ENCODE peak calls at places on chromosome 1, in ten cellular contexts. X is esophagus muscularis mucosa; E is Karpas-422; Y is heart right ventricle; J is psoas muscle; F is cardiac muscle cell; A is lung; U is NT2/D1; V is fibroblast of lung; R is CD4-positive, alpha-beta memory T cell. I is an unnamed sample. For H3K9me3 and H3K4me1, the result is how much of the 10 kb centered on the place peaks cover.

GRCh38 chr1:164930833-164931232 is 371.8 kb downstream of the PBX1 start:
- DNase-seq in R (no peak), Y (no peak), E (no peak), A (no peak), X (no peak), F (no peak), V (no peak), U (no peak), J (no peak), I (no peak)

GRCh38 chr1:158203693-158204457 is 23.2 kb downstream of the CD1D start:
- DNase-seq in U (peak), F (peak), V (peak), X (no peak), J (no peak), Y (peak), R (peak), A (no peak), E (peak), I (peak)

GRCh38 chr1:233505130-233505529 is 108.8 kb upstream of the KCNK1 start:
- DNase-seq in F (no peak), E (no peak), V (no peak), Y (no peak), J (no peak), A (no peak), X (no peak), R (no peak), U (no peak), I (no peak)

GRCh38 chr1:98205291-98206017 is 284.6 kb upstream of the DPYD start:
- DNase-seq in J (no peak), Y (no peak), X (no peak), U (peak), R (no peak), V (no peak), F (no peak), A (no peak), E (no peak), I (no peak)

GRCh38 chr1:36086529-36087232 is 2.0 kb upstream of the ADPRS start:
- DNase-seq in F (no peak), J (no peak), E (no peak), U (no peak), A (peak), V (no peak), Y (no peak), X (no peak), R (no peak), I (no peak)

GRCh38 chr1:110057963-110058518 is 12.4 kb downstream of the ALX3 start:
- DNase-seq in J (no peak), R (no peak), X (no peak), V (no peak), F (no peak), E (no peak), A (no peak), U (no peak), Y (no peak), I (peak)

GRCh38 chr1:15993666-15994065 is 10.4 kb upstream of the SRARP start:
- DNase-seq in X (no peak), Y (no peak), A (no peak), J (no peak), U (no peak), V (no peak), E (no peak), F (no peak), R (no peak), I (no peak)

GRCh38 chr1:236465231-236465958 is 58.4 kb upstream of the LGALS8 start:
- DNase-seq in F (no peak), U (no peak), J (no peak), R (no peak), X (no peak), A (no peak), E (no peak), V (no peak), Y (no peak), I (no peak)

GRCh38 chr1:177181631-177182291 is 11.0 kb downstream of the BRINP2 start:
- DNase-seq in F (peak), V (peak), E (peak), X (no peak), U (peak), J (peak), Y (peak), A (peak), R (no peak), I (peak)

GRCh38 chr1:58409826-58410225 is 136.7 kb downstream of the OMA1 start:
- DNase-seq in U (no peak), R (no peak), A (no peak), X (no peak), E (no peak), V (peak), J (no peak), Y (no peak), F (no peak), I (no peak)

GRCh38 chr1:64823691-64824476 is 79.0 kb downstream of the RAVER2 start:
- DNase-seq in J (no peak), F (peak), U (peak), V (peak), Y (peak), R (peak), A (peak), X (no peak), E (peak), I (peak)

GRCh38 chr1:220717800-220718640 is 27.9 kb downstream of the C1orf115 start:
- DNase-seq in F (no peak), J (no peak), E (no peak), U (no peak), Y (no peak), X (peak), R (no peak), A (no peak), V (no peak), I (no peak)

GRCh38 chr1:7885513-7886298 is 32.8 kb upstream of the UTS2 start:
- DNase-seq in V (no peak), Y (no peak), U (no peak), A (peak), J (no peak), F (no peak), X (no peak), E (peak), R (no peak), I (no peak)

GRCh38 chr1:227654431-227654830 is 80.7 kb downstream of the JMJD4 start:
- DNase-seq in V (no peak), E (no peak), X (no peak), F (no peak), J (no peak), Y (no peak), A (no peak), U (no peak), R (no peak), I (no peak)
- H3K9me3 ChIP-seq in V (under half), E (half or more), X (half or more), F (under half), J (half or more), Y (half or more), A (half or more), U (half or more), R (under half), I (half or more)

DNA sequence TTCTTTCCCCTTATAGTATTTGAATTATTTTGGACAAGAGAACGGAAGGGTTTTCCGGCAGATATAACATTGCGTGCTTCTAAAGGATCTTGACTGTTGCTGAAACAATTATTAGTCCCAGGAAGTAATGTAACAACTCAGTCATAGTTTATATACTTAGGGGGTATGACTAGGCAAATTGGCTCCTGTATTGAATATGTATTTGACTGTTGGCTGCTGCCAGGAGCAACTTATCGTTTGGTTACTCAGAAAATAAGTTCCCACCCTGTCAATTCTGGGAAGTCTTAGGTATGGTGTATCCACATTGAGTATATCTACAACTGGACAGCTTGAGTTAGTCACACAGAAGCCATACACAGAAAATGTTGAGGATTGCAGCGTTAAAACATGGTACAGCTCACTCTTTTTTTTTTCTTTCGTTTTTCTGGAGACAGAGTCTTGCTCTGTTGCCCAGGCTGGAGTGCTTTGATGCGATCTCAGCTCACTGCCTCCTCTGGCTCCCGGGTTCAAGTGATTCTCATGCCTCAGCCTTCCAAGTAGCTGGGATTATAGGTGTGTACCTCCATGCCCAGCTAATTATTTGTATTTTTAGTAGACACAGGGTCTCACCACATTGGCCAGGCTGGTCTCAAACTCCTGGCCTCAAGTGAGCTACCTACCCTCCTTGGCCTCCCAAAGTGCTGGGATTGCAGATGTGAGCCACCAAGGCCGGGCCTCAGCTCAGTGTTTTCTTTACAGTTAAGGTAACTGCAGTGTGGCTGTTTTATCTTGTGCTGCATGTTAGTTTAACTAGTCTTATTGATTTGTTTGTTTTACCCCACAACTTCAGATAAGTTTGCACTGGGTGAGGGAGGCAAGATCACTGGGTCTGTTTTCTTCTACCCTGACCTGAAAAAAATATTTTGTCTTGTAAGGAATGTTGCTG is 10.2 kb downstream of the SMAP2 start:
- DNase-seq in A (no peak), Y (no peak), U (no peak), X (no peak), E (no peak), J (no peak), V (peak), R (no peak), F (peak), I (no peak)
- H3K4me1 ChIP-seq in A (under half), Y (under half), U (under half), X (under half), E (half or more), J (under half), V (under half), R (half or more), F (under half), I (half or more)

GRCh38 chr1:248699099-248699498 is 3.5 kb downstream of the OR14I1 start:
- DNase-seq in U (no peak), Y (no peak), F (no peak), A (no peak), X (no peak), J (no peak), E (no peak), V (no peak), R (no peak), I (no peak)

GRCh38 chr1:248697907-248698306 is 4.7 kb downstream of the OR14I1 start:
- DNase-seq in J (no peak), E (no peak), F (no peak), X (no peak), V (no peak), U (no peak), R (no peak), Y (no peak), A (no peak), I (no peak)

GRCh38 chr1:248696261-248696660 is 6.3 kb downstream of the OR14I1 start:
- DNase-seq in X (no peak), U (no peak), R (no peak), F (no peak), V (no peak), E (peak), Y (no peak), J (no peak), A (no peak), I (no peak)

GRCh38 chr1:248696775-248697174 is 5.8 kb downstream of the OR14I1 start:
- DNase-seq in X (no peak), F (no peak), A (no peak), R (no peak), E (peak), U (no peak), Y (no peak), J (no peak), V (no peak), I (no peak)

DNA sequence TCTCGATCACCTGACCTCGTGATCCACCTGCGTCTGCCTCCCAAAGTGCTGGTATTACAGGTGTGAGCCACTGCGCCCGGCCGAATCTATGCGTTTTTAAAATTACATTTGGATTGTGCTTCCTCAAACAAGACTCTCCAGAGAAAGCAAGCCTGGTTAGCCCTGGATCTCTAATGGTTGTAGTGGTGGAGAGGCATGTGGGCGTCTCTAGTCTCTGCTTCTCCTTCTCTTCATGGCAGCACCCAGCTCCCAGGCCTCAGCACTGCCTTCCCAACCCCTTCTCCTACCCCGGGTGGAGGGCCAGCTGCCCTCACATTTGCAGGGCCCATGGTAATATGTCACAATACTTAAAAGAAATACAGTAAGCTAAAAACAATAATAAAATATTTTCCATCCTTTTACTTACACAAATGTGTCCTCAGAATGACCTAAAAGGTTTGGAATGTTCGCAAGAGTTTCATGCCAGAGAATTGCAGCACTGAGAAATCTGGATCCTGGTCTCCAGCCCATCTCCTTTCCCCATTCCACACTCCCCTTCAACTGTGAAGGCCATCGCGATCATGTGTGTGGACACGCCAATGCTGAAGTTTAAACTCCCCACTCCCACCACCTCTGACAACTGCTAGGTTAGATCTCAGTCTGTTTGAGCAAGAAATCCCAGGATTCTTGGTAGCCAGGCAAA is 7.0 kb downstream of the OR14I1 start:
- DNase-seq in R (no peak), F (no peak), V (no peak), J (no peak), X (no peak), A (no peak), E (no peak), U (no peak), Y (no peak), I (peak)
- H3K9me3 ChIP-seq in R (under half), F (under half), V (under half), J (under half), X (under half), A (under half), E (under half), U (under half), Y (under half), I (under half)

DNA sequence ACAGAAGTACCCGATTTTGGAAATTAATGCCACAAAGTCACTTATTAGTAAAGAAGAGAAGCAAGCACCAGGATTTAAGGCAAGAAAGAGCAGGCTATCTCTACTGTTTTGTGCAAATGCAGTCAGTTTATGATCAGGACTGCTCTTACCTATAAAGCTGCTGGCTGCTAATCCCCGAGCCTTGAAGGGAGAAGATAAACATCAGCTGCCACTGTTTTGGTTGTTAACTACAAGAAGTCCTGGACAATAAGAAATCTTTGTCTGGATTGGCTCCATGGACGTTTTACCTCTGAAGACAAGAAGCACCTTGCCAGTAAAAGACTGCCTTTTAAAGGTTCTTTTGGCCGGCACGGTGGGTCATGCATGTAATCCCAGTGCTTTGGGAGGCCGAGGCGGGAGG is 21.4 kb downstream of the FRRS1 start:
- DNase-seq in R (no peak), J (no peak), Y (no peak), V (no peak), F (no peak), A (no peak), U (no peak), X (no peak), E (no peak), I (no peak)
- H3K4me1 ChIP-seq in R (under half), J (under half), Y (under half), V (under half), F (under half), A (under half), U (under half), X (under half), E (under half), I (under half)

DNA sequence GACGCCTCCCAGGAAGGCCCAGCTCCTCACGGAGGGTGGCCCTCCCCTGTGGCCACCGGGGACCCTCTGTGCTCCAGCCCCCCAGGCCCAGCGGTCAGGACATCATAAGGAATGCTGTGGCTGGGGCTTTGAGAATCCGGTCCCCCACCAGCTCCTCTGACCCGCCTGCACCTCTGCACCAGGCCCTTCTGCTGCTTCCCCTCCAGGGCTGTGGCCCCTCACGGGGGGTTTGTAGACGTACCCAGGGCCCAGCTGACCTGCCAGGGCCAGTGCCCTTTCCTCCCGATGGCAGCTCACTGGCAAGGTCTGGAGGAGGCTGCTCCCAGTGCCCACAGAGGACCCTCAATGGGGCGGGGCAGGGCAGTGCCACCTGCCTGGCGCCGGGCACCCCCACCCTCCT is 103.9 kb upstream of the TTC34 start:
- DNase-seq in V (no peak), U (no peak), E (no peak), Y (no peak), F (no peak), R (no peak), A (no peak), X (no peak), J (no peak), I (no peak)
- H3K9me3 ChIP-seq in V (under half), U (under half), E (under half), Y (under half), F (under half), R (under half), A (under half), X (under half), J (under half), I (under half)

GRCh38 chr1:93774707-93775106 is 93.1 kb upstream of the BCAR3 start:
- DNase-seq in V (peak), F (no peak), A (no peak), U (no peak), R (no peak), X (no peak), J (no peak), Y (no peak), E (no peak), I (peak)

GRCh38 chr1:93770640-93771039 is 89.0 kb upstream of the BCAR3 start:
- DNase-seq in X (no peak), V (no peak), U (no peak), J (no peak), Y (no peak), A (no peak), F (peak), R (no peak), E (peak), I (peak)

GRCh38 chr1:93775224-93775623 is 93.6 kb upstream of the BCAR3 start:
- DNase-seq in V (no peak), E (no peak), R (no peak), F (no peak), U (no peak), X (no peak), A (peak), Y (no peak), J (no peak), I (no peak)

GRCh38 chr1:93771843-93772242 is 90.2 kb upstream of the BCAR3 start:
- DNase-seq in R (no peak), F (no peak), X (no peak), V (no peak), E (no peak), A (no peak), Y (no peak), U (no peak), J (no peak), I (no peak)

GRCh38 chr1:93773049-93773838 is 91.6 kb upstream of the BCAR3 start:
- DNase-seq in J (no peak), A (no peak), F (no peak), U (no peak), Y (no peak), V (no peak), E (no peak), X (no peak), R (no peak), I (no peak)
- H3K4me1 ChIP-seq in J (under half), A (under half), F (under half), U (under half), Y (under half), V (under half), E (under half), X (under half), R (under half), I (under half)

I was measured in adipocyte.